ENCODE peak calls at places on chromosome 12, in ten cellular contexts. One of them, this sample, is unnamed.

GRCh38 chr12:109818900-109819500 is 14.2 kb downstream of the TRPV4 start:
- DNase-seq in substantia nigra: no peak
- DNase-seq in endothelial cell: no peak
- DNase-seq in stimulated activated CD4-positive, alpha-beta T cell treated with anti-CD3 and anti-CD28 coated beads, Interleukin-15, amount 100 ng/mL, for 24 hours: no peak
- DNase-seq in fibroblast of the aortic adventitia: peak; percentile 64
- DNase-seq in sigmoid colon: no peak
- DNase-seq in thyroid gland: no peak
- DNase-seq in T-helper 17 cell: no peak
- DNase-seq in HS-5: no peak
- DNase-seq in DMS153: no peak
- DNase-seq in this sample: no peak

GRCh38 chr12:76764856-76765255 is 941 bp downstream of the ZDHHC17 start:
- DNase-seq in substantia nigra: no peak
- DNase-seq in endothelial cell: no peak
- DNase-seq in stimulated activated CD4-positive, alpha-beta T cell treated with anti-CD3 and anti-CD28 coated beads, Interleukin-15, amount 100 ng/mL, for 24 hours: peak; percentile 8
- DNase-seq in fibroblast of the aortic adventitia: peak; percentile 27
- DNase-seq in sigmoid colon: no peak
- DNase-seq in thyroid gland: no peak
- DNase-seq in T-helper 17 cell: no peak
- DNase-seq in HS-5: no peak
- DNase-seq in DMS153: no peak
- DNase-seq in this sample: peak; percentile 11

GRCh38 chr12:96223411-96224218 is 29.4 kb downstream of the ELK3 start:
- DNase-seq in substantia nigra: no peak
- DNase-seq in endothelial cell: no peak
- DNase-seq in stimulated activated CD4-positive, alpha-beta T cell treated with anti-CD3 and anti-CD28 coated beads, Interleukin-15, amount 100 ng/mL, for 24 hours: no peak
- DNase-seq in fibroblast of the aortic adventitia: no peak
- DNase-seq in sigmoid colon: no peak
- DNase-seq in thyroid gland: no peak
- DNase-seq in T-helper 17 cell: no peak
- DNase-seq in HS-5: no peak
- DNase-seq in DMS153: no peak
- DNase-seq in this sample: peak; percentile 37

GRCh38 chr12:6078378-6079083 is 45.9 kb downstream of the VWF start:
- DNase-seq in substantia nigra: no peak
- DNase-seq in endothelial cell: no peak
- DNase-seq in stimulated activated CD4-positive, alpha-beta T cell treated with anti-CD3 and anti-CD28 coated beads, Interleukin-15, amount 100 ng/mL, for 24 hours: no peak
- DNase-seq in fibroblast of the aortic adventitia: peak; percentile 77
- DNase-seq in sigmoid colon: no peak
- DNase-seq in thyroid gland: no peak
- DNase-seq in T-helper 17 cell: no peak
- DNase-seq in HS-5: no peak
- DNase-seq in DMS153: no peak
- DNase-seq in this sample: no peak

GRCh38 chr12:105369014-105369413 is 38.5 kb downstream of the C12orf75 start:
- DNase-seq in substantia nigra: no peak
- DNase-seq in endothelial cell: no peak
- DNase-seq in stimulated activated CD4-positive, alpha-beta T cell treated with anti-CD3 and anti-CD28 coated beads, Interleukin-15, amount 100 ng/mL, for 24 hours: no peak
- DNase-seq in fibroblast of the aortic adventitia: peak; percentile 85
- DNase-seq in sigmoid colon: no peak
- DNase-seq in thyroid gland: no peak
- DNase-seq in T-helper 17 cell: no peak
- DNase-seq in HS-5: peak; percentile 22
- DNase-seq in DMS153: no peak
- DNase-seq in this sample: no peak

GRCh38 chr12:95717336-95717928 is 73.1 kb downstream of the NTN4 start:
- DNase-seq in substantia nigra: no peak
- DNase-seq in endothelial cell: no peak
- DNase-seq in stimulated activated CD4-positive, alpha-beta T cell treated with anti-CD3 and anti-CD28 coated beads, Interleukin-15, amount 100 ng/mL, for 24 hours: no peak
- DNase-seq in fibroblast of the aortic adventitia: no peak
- DNase-seq in sigmoid colon: no peak
- DNase-seq in thyroid gland: no peak
- DNase-seq in T-helper 17 cell: no peak
- DNase-seq in HS-5: no peak
- DNase-seq in DMS153: no peak
- DNase-seq in this sample: no peak

GRCh38 chr12:47773062-47773857 is at the start of gene SLC48A1:
- DNase-seq in substantia nigra: no peak
- DNase-seq in endothelial cell: peak; percentile 85
- DNase-seq in stimulated activated CD4-positive, alpha-beta T cell treated with anti-CD3 and anti-CD28 coated beads, Interleukin-15, amount 100 ng/mL, for 24 hours: peak; percentile 81
- DNase-seq in fibroblast of the aortic adventitia: peak; percentile 44
- DNase-seq in sigmoid colon: peak; percentile 87
- DNase-seq in thyroid gland: peak; percentile 77
- DNase-seq in T-helper 17 cell: peak; percentile 74
- DNase-seq in HS-5: no peak
- DNase-seq in DMS153: no peak
- DNase-seq in this sample: peak; percentile 80

GRCh38 chr12:11658796-11659195 is 9.3 kb downstream of the ETV6 start:
- DNase-seq in substantia nigra: no peak
- DNase-seq in endothelial cell: no peak
- DNase-seq in stimulated activated CD4-positive, alpha-beta T cell treated with anti-CD3 and anti-CD28 coated beads, Interleukin-15, amount 100 ng/mL, for 24 hours: no peak
- DNase-seq in fibroblast of the aortic adventitia: peak; percentile 59
- DNase-seq in sigmoid colon: no peak
- DNase-seq in thyroid gland: no peak
- DNase-seq in T-helper 17 cell: no peak
- DNase-seq in HS-5: no peak
- DNase-seq in DMS153: no peak
- DNase-seq in this sample: no peak

GRCh38 chr12:75781532-75782046 is 250.0 kb downstream of the PHLDA1 start:
- DNase-seq in substantia nigra: no peak
- DNase-seq in endothelial cell: no peak
- DNase-seq in stimulated activated CD4-positive, alpha-beta T cell treated with anti-CD3 and anti-CD28 coated beads, Interleukin-15, amount 100 ng/mL, for 24 hours: peak; percentile 31
- DNase-seq in fibroblast of the aortic adventitia: peak; percentile 99
- DNase-seq in sigmoid colon: no peak
- DNase-seq in thyroid gland: peak; percentile 51
- DNase-seq in T-helper 17 cell: no peak
- DNase-seq in HS-5: peak; percentile 90
- DNase-seq in DMS153: no peak
- DNase-seq in this sample: no peak

GRCh38 chr12:49587174-49587908 is 18.1 kb downstream of the FAM186B start:
- DNase-seq in substantia nigra: no peak
- DNase-seq in endothelial cell: no peak
- DNase-seq in stimulated activated CD4-positive, alpha-beta T cell treated with anti-CD3 and anti-CD28 coated beads, Interleukin-15, amount 100 ng/mL, for 24 hours: no peak
- DNase-seq in fibroblast of the aortic adventitia: no peak
- DNase-seq in sigmoid colon: no peak
- DNase-seq in thyroid gland: no peak
- DNase-seq in T-helper 17 cell: no peak
- DNase-seq in HS-5: no peak
- DNase-seq in DMS153: no peak
- DNase-seq in this sample: no peak

GRCh38 chr12:124188561-124189405 is 106.1 kb upstream of the RFLNA start:
- DNase-seq in substantia nigra: no peak
- DNase-seq in endothelial cell: peak; percentile 22
- DNase-seq in stimulated activated CD4-positive, alpha-beta T cell treated with anti-CD3 and anti-CD28 coated beads, Interleukin-15, amount 100 ng/mL, for 24 hours: no peak
- DNase-seq in fibroblast of the aortic adventitia: no peak
- DNase-seq in sigmoid colon: no peak
- DNase-seq in thyroid gland: no peak
- DNase-seq in T-helper 17 cell: no peak
- DNase-seq in HS-5: no peak
- DNase-seq in DMS153: peak; percentile 62
- DNase-seq in this sample: no peak

GRCh38 chr12:110245278-110245868 is 35.7 kb upstream of the ATP2A2 start:
- DNase-seq in substantia nigra: no peak
- DNase-seq in endothelial cell: peak; percentile 14
- DNase-seq in stimulated activated CD4-positive, alpha-beta T cell treated with anti-CD3 and anti-CD28 coated beads, Interleukin-15, amount 100 ng/mL, for 24 hours: peak; percentile 61
- DNase-seq in fibroblast of the aortic adventitia: no peak
- DNase-seq in sigmoid colon: no peak
- DNase-seq in thyroid gland: no peak
- DNase-seq in T-helper 17 cell: peak; percentile 24
- DNase-seq in HS-5: no peak
- DNase-seq in DMS153: no peak
- DNase-seq in this sample: peak; percentile 58

GRCh38 chr12:40921563-40922163 is 229.4 kb downstream of the CNTN1 start:
- DNase-seq in substantia nigra: no peak
- DNase-seq in endothelial cell: no peak
- DNase-seq in stimulated activated CD4-positive, alpha-beta T cell treated with anti-CD3 and anti-CD28 coated beads, Interleukin-15, amount 100 ng/mL, for 24 hours: no peak
- DNase-seq in fibroblast of the aortic adventitia: peak; percentile 44
- DNase-seq in sigmoid colon: no peak
- DNase-seq in thyroid gland: no peak
- DNase-seq in T-helper 17 cell: no peak
- DNase-seq in HS-5: no peak
- DNase-seq in DMS153: peak; percentile 1
- DNase-seq in this sample: no peak

GRCh38 chr12:132459270-132459669 is 30.7 kb upstream of the FBRSL1 start:
- DNase-seq in substantia nigra: no peak
- DNase-seq in endothelial cell: no peak
- DNase-seq in stimulated activated CD4-positive, alpha-beta T cell treated with anti-CD3 and anti-CD28 coated beads, Interleukin-15, amount 100 ng/mL, for 24 hours: no peak
- DNase-seq in fibroblast of the aortic adventitia: no peak
- DNase-seq in sigmoid colon: no peak
- DNase-seq in thyroid gland: no peak
- DNase-seq in T-helper 17 cell: no peak
- DNase-seq in HS-5: no peak
- DNase-seq in DMS153: no peak
- DNase-seq in this sample: no peak

GRCh38 chr12:116597886-116598285 is 38.7 kb downstream of the MAP1LC3B2 start:
- DNase-seq in substantia nigra: no peak
- DNase-seq in endothelial cell: no peak
- DNase-seq in stimulated activated CD4-positive, alpha-beta T cell treated with anti-CD3 and anti-CD28 coated beads, Interleukin-15, amount 100 ng/mL, for 24 hours: no peak
- DNase-seq in fibroblast of the aortic adventitia: no peak
- DNase-seq in sigmoid colon: no peak
- DNase-seq in thyroid gland: no peak
- DNase-seq in T-helper 17 cell: no peak
- DNase-seq in HS-5: no peak
- DNase-seq in DMS153: no peak
- DNase-seq in this sample: no peak

GRCh38 chr12:30807695-30808034 is 52.9 kb upstream of the CAPRIN2 start:
- DNase-seq in substantia nigra: no peak
- DNase-seq in endothelial cell: no peak
- DNase-seq in stimulated activated CD4-positive, alpha-beta T cell treated with anti-CD3 and anti-CD28 coated beads, Interleukin-15, amount 100 ng/mL, for 24 hours: no peak
- DNase-seq in fibroblast of the aortic adventitia: no peak
- DNase-seq in sigmoid colon: no peak
- DNase-seq in thyroid gland: no peak
- DNase-seq in T-helper 17 cell: no peak
- DNase-seq in HS-5: no peak
- DNase-seq in DMS153: no peak
- DNase-seq in this sample: no peak

GRCh38 chr12:15209782-15210181 is 11.4 kb downstream of the RERG start:
- DNase-seq in substantia nigra: no peak
- DNase-seq in endothelial cell: no peak
- DNase-seq in stimulated activated CD4-positive, alpha-beta T cell treated with anti-CD3 and anti-CD28 coated beads, Interleukin-15, amount 100 ng/mL, for 24 hours: no peak
- DNase-seq in fibroblast of the aortic adventitia: peak; percentile 80
- DNase-seq in sigmoid colon: no peak
- DNase-seq in thyroid gland: no peak
- DNase-seq in T-helper 17 cell: no peak
- DNase-seq in HS-5: peak; percentile 49
- DNase-seq in DMS153: no peak
- DNase-seq in this sample: no peak

GRCh38 chr12:112121780-112122565 is 3.4 kb upstream of the TRAFD1 start:
- DNase-seq in substantia nigra: no peak
- DNase-seq in endothelial cell: no peak
- DNase-seq in stimulated activated CD4-positive, alpha-beta T cell treated with anti-CD3 and anti-CD28 coated beads, Interleukin-15, amount 100 ng/mL, for 24 hours: no peak
- DNase-seq in fibroblast of the aortic adventitia: peak; percentile 91
- DNase-seq in sigmoid colon: peak; percentile 96
- DNase-seq in thyroid gland: peak; percentile 87
- DNase-seq in T-helper 17 cell: no peak
- DNase-seq in HS-5: no peak
- DNase-seq in DMS153: no peak
- DNase-seq in this sample: no peak

GRCh38 chr12:71011261-71011660 is 90.7 kb upstream of the PTPRR start:
- DNase-seq in substantia nigra: no peak
- DNase-seq in endothelial cell: no peak
- DNase-seq in stimulated activated CD4-positive, alpha-beta T cell treated with anti-CD3 and anti-CD28 coated beads, Interleukin-15, amount 100 ng/mL, for 24 hours: no peak
- DNase-seq in fibroblast of the aortic adventitia: peak; percentile 88
- DNase-seq in sigmoid colon: no peak
- DNase-seq in thyroid gland: no peak
- DNase-seq in T-helper 17 cell: no peak
- DNase-seq in HS-5: peak; percentile 39
- DNase-seq in DMS153: no peak
- DNase-seq in this sample: no peak

GRCh38 chr12:100017056-100017455 is 32.3 kb upstream of the ANKS1B start:
- DNase-seq in substantia nigra: no peak
- DNase-seq in endothelial cell: no peak
- DNase-seq in stimulated activated CD4-positive, alpha-beta T cell treated with anti-CD3 and anti-CD28 coated beads, Interleukin-15, amount 100 ng/mL, for 24 hours: no peak
- DNase-seq in fibroblast of the aortic adventitia: no peak
- DNase-seq in sigmoid colon: no peak
- DNase-seq in thyroid gland: no peak
- DNase-seq in T-helper 17 cell: no peak
- DNase-seq in HS-5: no peak
- DNase-seq in DMS153: no peak
- DNase-seq in this sample: no peak

GRCh38 chr12:65229441-65229840 is 49.0 kb upstream of the MSRB3 start:
- DNase-seq in substantia nigra: no peak
- DNase-seq in endothelial cell: no peak
- DNase-seq in stimulated activated CD4-positive, alpha-beta T cell treated with anti-CD3 and anti-CD28 coated beads, Interleukin-15, amount 100 ng/mL, for 24 hours: no peak
- DNase-seq in fibroblast of the aortic adventitia: peak; percentile 53
- DNase-seq in sigmoid colon: no peak
- DNase-seq in thyroid gland: no peak
- DNase-seq in T-helper 17 cell: no peak
- DNase-seq in HS-5: peak; percentile 58
- DNase-seq in DMS153: no peak
- DNase-seq in this sample: no peak

GRCh38 chr12:4117386-4118016 is 156.1 kb upstream of the CCND2 start:
- DNase-seq in substantia nigra: no peak
- DNase-seq in endothelial cell: no peak
- DNase-seq in stimulated activated CD4-positive, alpha-beta T cell treated with anti-CD3 and anti-CD28 coated beads, Interleukin-15, amount 100 ng/mL, for 24 hours: no peak
- DNase-seq in fibroblast of the aortic adventitia: no peak
- DNase-seq in sigmoid colon: peak; percentile 53
- DNase-seq in thyroid gland: no peak
- DNase-seq in T-helper 17 cell: no peak
- DNase-seq in HS-5: no peak
- DNase-seq in DMS153: no peak
- DNase-seq in this sample: no peak

GRCh38 chr12:11324426-11324825 is 14.2 kb upstream of the PRB4 start:
- DNase-seq in substantia nigra: no peak
- DNase-seq in endothelial cell: no peak
- DNase-seq in stimulated activated CD4-positive, alpha-beta T cell treated with anti-CD3 and anti-CD28 coated beads, Interleukin-15, amount 100 ng/mL, for 24 hours: no peak
- DNase-seq in fibroblast of the aortic adventitia: no peak
- DNase-seq in sigmoid colon: no peak
- DNase-seq in thyroid gland: no peak
- DNase-seq in T-helper 17 cell: no peak
- DNase-seq in HS-5: no peak
- DNase-seq in DMS153: no peak
- DNase-seq in this sample: no peak

GRCh38 chr12:12086975-12087692 is 16.4 kb downstream of the BCL2L14 start:
- DNase-seq in substantia nigra: no peak
- DNase-seq in endothelial cell: peak; percentile 20
- DNase-seq in stimulated activated CD4-positive, alpha-beta T cell treated with anti-CD3 and anti-CD28 coated beads, Interleukin-15, amount 100 ng/mL, for 24 hours: no peak
- DNase-seq in fibroblast of the aortic adventitia: no peak
- DNase-seq in sigmoid colon: no peak
- DNase-seq in thyroid gland: no peak
- DNase-seq in T-helper 17 cell: no peak
- DNase-seq in HS-5: no peak
- DNase-seq in DMS153: no peak
- DNase-seq in this sample: no peak

GRCh38 chr12:107091381-107091780 is 2.0 kb downstream of the CRY1 start:
- DNase-seq in substantia nigra: no peak
- DNase-seq in endothelial cell: no peak
- DNase-seq in stimulated activated CD4-positive, alpha-beta T cell treated with anti-CD3 and anti-CD28 coated beads, Interleukin-15, amount 100 ng/mL, for 24 hours: no peak
- DNase-seq in fibroblast of the aortic adventitia: peak; percentile 90
- DNase-seq in sigmoid colon: no peak
- DNase-seq in thyroid gland: no peak
- DNase-seq in T-helper 17 cell: no peak
- DNase-seq in HS-5: peak; percentile 76
- DNase-seq in DMS153: no peak
- DNase-seq in this sample: no peak

GRCh38 chr12:15688838-15689237 is 100.3 kb downstream of the EPS8 start:
- DNase-seq in substantia nigra: peak; percentile 36
- DNase-seq in endothelial cell: no peak
- DNase-seq in stimulated activated CD4-positive, alpha-beta T cell treated with anti-CD3 and anti-CD28 coated beads, Interleukin-15, amount 100 ng/mL, for 24 hours: no peak
- DNase-seq in fibroblast of the aortic adventitia: no peak
- DNase-seq in sigmoid colon: no peak
- DNase-seq in thyroid gland: no peak
- DNase-seq in T-helper 17 cell: no peak
- DNase-seq in HS-5: no peak
- DNase-seq in DMS153: no peak
- DNase-seq in this sample: no peak

GRCh38 chr12:49903700-49904423 is at the start of gene FAIM2:
- DNase-seq in substantia nigra: peak; percentile 86
- DNase-seq in endothelial cell: no peak
- DNase-seq in stimulated activated CD4-positive, alpha-beta T cell treated with anti-CD3 and anti-CD28 coated beads, Interleukin-15, amount 100 ng/mL, for 24 hours: peak; percentile 64
- DNase-seq in fibroblast of the aortic adventitia: peak; percentile 83
- DNase-seq in sigmoid colon: peak; percentile 82
- DNase-seq in thyroid gland: no peak
- DNase-seq in T-helper 17 cell: peak; percentile 40
- DNase-seq in HS-5: no peak
- DNase-seq in DMS153: peak; percentile 6
- DNase-seq in this sample: peak; percentile 68

GRCh38 chr12:115988193-115988592 is 289.3 kb downstream of the MED13L start:
- DNase-seq in substantia nigra: no peak
- DNase-seq in endothelial cell: no peak
- DNase-seq in stimulated activated CD4-positive, alpha-beta T cell treated with anti-CD3 and anti-CD28 coated beads, Interleukin-15, amount 100 ng/mL, for 24 hours: no peak
- DNase-seq in fibroblast of the aortic adventitia: no peak
- DNase-seq in sigmoid colon: no peak
- DNase-seq in thyroid gland: no peak
- DNase-seq in T-helper 17 cell: no peak
- DNase-seq in HS-5: no peak
- DNase-seq in DMS153: no peak
- DNase-seq in this sample: no peak